ENCODE peak calls at places on chromosomes 16 and 17, in ten cellular contexts. A is kidney epithelial cell, Y is foreskin fibroblast, N is body of pancreas, I is stomach, C is transverse colon, G is HFFc6, M is progenitor cell of endocrine pancreas, H is nephron progenitor cell, Q is HL-60. F is an unnamed sample.

GRCh38 chr17:79619636-79620206 is 8.9 kb upstream of the RBFOX3 start:
- DNase-seq in A (no peak), Y (no peak), N (peak; percentile 3), I (no peak), C (peak; percentile 4), G (no peak), M (no peak), H (no peak), Q (no peak), F (no peak)

GRCh38 chr17:7854078-7854777 is 638 bp upstream of the TMEM88 start:
- DNase-seq in A (no peak), Y (no peak), N (no peak), I (no peak), C (no peak), G (no peak), M (no peak), H (peak; percentile 42), Q (no peak), F (no peak)

GRCh38 chr17:83179378-83179777 is 100.0 kb downstream of the METRNL start:
- DNase-seq in A (no peak), Y (no peak), N (no peak), I (no peak), C (no peak), G (no peak), M (no peak), H (peak; percentile 0), Q (no peak), F (no peak)

GRCh38 chr17:47192549-47192948 is 3.5 kb upstream of the CDC27 start:
- DNase-seq in A (no peak), Y (peak; percentile 61), N (no peak), I (no peak), C (no peak), G (no peak), M (no peak), H (no peak), Q (no peak), F (peak; percentile 23)

GRCh38 chr17:59634632-59635561 is 15.2 kb downstream of the CLTC start:
- DNase-seq in A (no peak), Y (no peak), N (no peak), I (no peak), C (no peak), G (peak; percentile 20), M (no peak), H (no peak), Q (no peak), F (no peak)

GRCh38 chr16:50699345-50700159 is 6.1 kb downstream of the NOD2 start:
- DNase-seq in A (no peak), Y (peak; percentile 16), N (no peak), I (no peak), C (no peak), G (no peak), M (no peak), H (no peak), Q (peak; percentile 82), F (no peak)

GRCh38 chr17:47905221-47905733 is 9.2 kb downstream of the SP2 start:
- DNase-seq in A (no peak), Y (peak; percentile 87), N (peak; percentile 71), I (peak; percentile 63), C (peak; percentile 45), G (peak; percentile 59), M (no peak), H (no peak), Q (no peak), F (no peak)

GRCh38 chr16:11056989-11057645 is 112.8 kb downstream of the CLEC16A start:
- DNase-seq in A (no peak), Y (no peak), N (no peak), I (no peak), C (no peak), G (no peak), M (no peak), H (no peak), Q (no peak), F (no peak)

GRCh38 chr16:11085025-11085485 is 140.7 kb downstream of the CLEC16A start:
- DNase-seq in A (no peak), Y (peak; percentile 76), N (no peak), I (no peak), C (no peak), G (no peak), M (no peak), H (peak; percentile 42), Q (no peak), F (no peak)

GRCh38 chr17:32519769-32520701 is 33.2 kb downstream of the CDK5R1 start:
- DNase-seq in A (no peak), Y (peak; percentile 31), N (peak; percentile 14), I (peak; percentile 30), C (peak; percentile 38), G (no peak), M (no peak), H (peak; percentile 14), Q (no peak), F (peak; percentile 67)

GRCh38 chr17:64773836-64774761 is 112.0 kb upstream of the SMURF2 start:
- DNase-seq in A (no peak), Y (peak; percentile 76), N (peak; percentile 91), I (peak; percentile 85), C (peak; percentile 90), G (peak; percentile 78), M (peak; percentile 72), H (peak; percentile 70), Q (no peak), F (peak; percentile 60)

GRCh38 chr17:4536742-4537411 is 18.3 kb downstream of the MYBBP1A start:
- DNase-seq in A (no peak), Y (peak; percentile 70), N (no peak), I (no peak), C (no peak), G (no peak), M (no peak), H (no peak), Q (peak; percentile 47), F (no peak)

GRCh38 chr16:22333457-22333994 is 36.3 kb downstream of the POLR3E start:
- DNase-seq in A (no peak), Y (no peak), N (no peak), I (no peak), C (no peak), G (no peak), M (no peak), H (no peak), Q (no peak), F (no peak)

GRCh38 chr16:4358831-4359561 is 7.9 kb upstream of the PAM16 start:
- DNase-seq in A (no peak), Y (peak; percentile 66), N (peak; percentile 79), I (peak; percentile 76), C (peak; percentile 59), G (no peak), M (peak; percentile 83), H (peak; percentile 91), Q (no peak), F (peak; percentile 76)

GRCh38 chr16:4514606-4515005 is 24.0 kb downstream of the CDIP1 start:
- DNase-seq in A (no peak), Y (no peak), N (no peak), I (no peak), C (no peak), G (no peak), M (no peak), H (no peak), Q (no peak), F (no peak)

GRCh38 chr16:73546351-73546845 is 498.5 kb upstream of the ZFHX3 start:
- DNase-seq in A (no peak), Y (no peak), N (no peak), I (no peak), C (no peak), G (no peak), M (no peak), H (peak; percentile 23), Q (no peak), F (no peak)

GRCh38 chr16:12625716-12626115 is 178.0 kb downstream of the CPPED1 start:
- DNase-seq in A (no peak), Y (no peak), N (no peak), I (no peak), C (no peak), G (no peak), M (no peak), H (no peak), Q (no peak), F (no peak)

GRCh38 chr16:2740476-2740875 is 12.0 kb upstream of the SRRM2 start:
- DNase-seq in A (no peak), Y (no peak), N (no peak), I (no peak), C (no peak), G (no peak), M (no peak), H (no peak), Q (no peak), F (no peak)

GRCh38 chr16:11401161-11402050 is 56.1 kb downstream of the RMI2 start:
- DNase-seq in A (no peak), Y (no peak), N (peak; percentile 97), I (peak; percentile 95), C (no peak), G (no peak), M (no peak), H (no peak), Q (no peak), F (no peak)

GRCh38 chr17:34484193-34484733 is 95.1 kb upstream of the TMEM132E start:
- DNase-seq in A (no peak), Y (no peak), N (no peak), I (no peak), C (no peak), G (no peak), M (no peak), H (no peak), Q (no peak), F (no peak)
- TF ChIP-seq CTCF in A (no peak), Y (no peak), N (no peak), I (no peak), C (no peak), G (no peak), M (no peak), H (no peak), Q (no peak), F (no peak)

GRCh38 chr17:77507116-77507885 is 366.5 kb downstream of the SEC14L1 start:
- DNase-seq in A (no peak), Y (peak; percentile 26), N (peak; percentile 4), I (no peak), C (peak; percentile 3), G (no peak), M (no peak), H (no peak), Q (no peak), F (no peak)
- TF ChIP-seq CTCF in A (no peak), Y (no peak), N (no peak), I (no peak), C (no peak), G (no peak), M (no peak), H (no peak), Q (no peak), F (no peak)

DNA sequence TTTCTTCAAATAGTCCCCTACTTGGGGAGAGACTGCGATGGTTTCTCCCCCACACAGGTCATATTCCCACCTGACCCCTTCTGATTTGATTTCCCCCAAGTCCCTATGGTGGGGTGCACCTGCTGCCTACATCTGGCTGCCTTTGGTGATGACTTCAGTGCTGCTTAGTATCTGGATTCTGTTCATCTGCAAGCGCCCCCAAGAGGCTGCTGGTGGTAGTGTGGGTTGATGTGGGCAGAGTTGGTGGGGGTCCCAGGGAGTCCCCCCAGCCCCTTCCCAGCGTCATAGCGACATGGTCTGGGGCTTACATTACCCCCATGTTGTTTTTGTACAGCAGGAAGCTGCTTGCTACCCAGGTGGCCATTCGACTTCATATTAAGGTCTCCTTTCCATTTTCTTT is 99.2 kb downstream of the NTN1 start:
- DNase-seq in A (no peak), Y (no peak), N (no peak), I (no peak), C (no peak), G (no peak), M (no peak), H (peak; percentile 29), Q (no peak), F (no peak)
- TF ChIP-seq CTCF in A (peak; percentile 28), Y (no peak), N (no peak), I (no peak), C (no peak), G (no peak), M (peak; percentile 37), H (no peak), Q (no peak), F (peak; percentile 22)

GRCh38 chr17:57544381-57544780 is 200.7 kb downstream of the CCDC182 start:
- DNase-seq in A (no peak), Y (no peak), N (no peak), I (no peak), C (no peak), G (no peak), M (no peak), H (no peak), Q (no peak), F (no peak)
- TF ChIP-seq CTCF in A (no peak), Y (no peak), N (no peak), I (no peak), C (no peak), G (no peak), M (no peak), H (no peak), Q (no peak), F (no peak)

F was measured in GM20000.